ENCODE peak calls at places on chromosomes 13 and 19, in five cellular contexts. C, J, O, Q and N are unnamed samples.

GRCh38 chr19:35437152-35437951 is 10.7 kb upstream of the FFAR2 start:
- DNase-seq in C (no peak), J (no peak), O (no peak), Q (no peak), N (no peak)

GRCh38 chr13:112967666-112968379 is 1.2 kb upstream of the MCF2L start:
- DNase-seq in C (no peak), J (peak), O (no peak), Q (no peak), N (no peak)

GRCh38 chr13:32165791-32166190 is 134.2 kb downstream of the FRY start:
- DNase-seq in C (no peak), J (no peak), O (no peak), Q (no peak), N (no peak)

GRCh38 chr19:58544591-58545285 is 874 bp downstream of the TRIM28 start:
- DNase-seq in C (peak), J (no peak), O (no peak), Q (no peak), N (peak)

GRCh38 chr19:3062165-3063105 is at the start of gene TLE5:
- DNase-seq in C (peak), J (peak), O (no peak), Q (no peak), N (peak)

GRCh38 chr19:4042731-4043082 is 24.0 kb downstream of the ZBTB7A start:
- DNase-seq in C (no peak), J (no peak), O (no peak), Q (no peak), N (no peak)

GRCh38 chr13:37070145-37070695 is 10.7 kb upstream of the SUPT20H start:
- DNase-seq in C (no peak), J (no peak), O (no peak), Q (no peak), N (no peak)

GRCh38 chr19:56403261-56403660 is 871 bp upstream of the ZNF583 start:
- DNase-seq in C (peak), J (no peak), O (no peak), Q (no peak), N (no peak)

GRCh38 chr19:55255618-55256423 is 3.0 kb downstream of the PPP6R1 start:
- DNase-seq in C (peak), J (peak), O (no peak), Q (no peak), N (no peak)

GRCh38 chr13:37068962-37069361 is 9.5 kb upstream of the SUPT20H start:
- DNase-seq in C (peak), J (no peak), O (peak), Q (no peak), N (no peak)

GRCh38 chr19:27765397-27765796 is 1447.6 kb downstream of the UQCRFS1 start:
- DNase-seq in C (no peak), J (no peak), O (no peak), Q (no peak), N (no peak)

GRCh38 chr13:110350509-110350908 is 43.4 kb downstream of the COL4A2 start:
- DNase-seq in C (no peak), J (no peak), O (no peak), Q (no peak), N (no peak)

GRCh38 chr19:28929026-28929425 is 283.9 kb downstream of the UQCRFS1 start:
- DNase-seq in C (no peak), J (peak), O (no peak), Q (no peak), N (no peak)

GRCh38 chr13:46339035-46339666 is 47.9 kb downstream of the RUBCNL start:
- DNase-seq in C (peak), J (peak), O (no peak), Q (no peak), N (no peak)

GRCh38 chr13:36736119-36736726 is 62.4 kb downstream of the SERTM1 start:
- DNase-seq in C (peak), J (peak), O (peak), Q (peak), N (peak)

GRCh38 chr13:43229506-43229905 is 206.1 kb downstream of the DNAJC15 start:
- DNase-seq in C (peak), J (peak), O (peak), Q (peak), N (no peak)

GRCh38 chr13:35159041-35159440 is 217.0 kb downstream of the NBEA start:
- DNase-seq in C (no peak), J (no peak), O (no peak), Q (no peak), N (no peak)

GRCh38 chr13:30551194-30551593 is 66.5 kb upstream of the USPL1 start:
- DNase-seq in C (peak), J (peak), O (peak), Q (no peak), N (no peak)

GRCh38 chr19:45827459-45828093 is 12.5 kb upstream of the RSPH6A start:
- DNase-seq in C (no peak), J (no peak), O (no peak), Q (no peak), N (no peak)

GRCh38 chr13:73335226-73335625 is 276.4 kb downstream of the KLF5 start:
- DNase-seq in C (peak), J (peak), O (peak), Q (peak), N (no peak)

GRCh38 chr13:103098535-103098934 is 32.3 kb upstream of the SLC10A2 start:
- DNase-seq in C (no peak), J (no peak), O (no peak), Q (no peak), N (no peak)

GRCh38 chr13:30810261-30810701 is 74.9 kb downstream of the ALOX5AP start:
- DNase-seq in C (no peak), J (no peak), O (no peak), Q (no peak), N (no peak)

GRCh38 chr19:35879068-35879467 is 10.7 kb downstream of the APLP1 start:
- DNase-seq in C (no peak), J (no peak), O (no peak), Q (no peak), N (no peak)

GRCh38 chr13:94660695-94661324 is 51.5 kb downstream of the SOX21 start:
- DNase-seq in C (peak), J (peak), O (no peak), Q (no peak), N (no peak)

GRCh38 chr13:110680852-110681251 is 25.1 kb downstream of the CARS2 start:
- DNase-seq in C (no peak), J (no peak), O (no peak), Q (no peak), N (peak)